ENCODE peak calls at places on chromosomes 13 and 19, in four cellular contexts. I is activated T-cell treated with anti-CD3 and anti-CD28 coated beads, Interleukin-2, amount 50 U/mL, for 72 hours; G is left lobe of liver; U is right cardiac atrium. W is an unnamed sample.

GRCh38 chr13:49627831-49628652 is at the start of gene ARL11:
- ATAC-seq in U (peak), G (no peak), I (peak), W (peak)

GRCh38 chr19:39659791-39660190 is 4.1 kb downstream of the LGALS16 start:
- ATAC-seq in U (no peak), I (no peak), G (no peak), W (no peak)

GRCh38 chr13:46654956-46655726 is 102.2 kb downstream of the LRCH1 start:
- ATAC-seq in U (peak), I (no peak), G (no peak), W (no peak)

GRCh38 chr13:51801631-51802099 is 2.3 kb downstream of the DHRS12 start:
- ATAC-seq in I (no peak), G (peak), U (peak), W (peak)

GRCh38 chr13:110068176-110068473 is 238.8 kb downstream of the COL4A1 start:
- ATAC-seq in I (no peak), U (peak), G (no peak), W (no peak)

GRCh38 chr19:15297416-15298224 is 34.7 kb downstream of the BRD4 start:
- ATAC-seq in G (peak), I (peak), U (no peak), W (peak)

GRCh38 chr19:49570997-49571676 is 9.2 kb downstream of the NOSIP start:
- ATAC-seq in U (peak), G (peak), I (no peak), W (peak)

GRCh38 chr13:41402695-41403511 is 54.4 kb upstream of the RGCC start:
- ATAC-seq in I (peak), U (no peak), G (peak), W (peak)

GRCh38 chr13:41492432-41493267 is 35.3 kb downstream of the RGCC start:
- ATAC-seq in I (peak), G (no peak), U (no peak), W (peak)

GRCh38 chr19:13128583-13128982 is 10.5 kb downstream of the NACC1 start:
- ATAC-seq in I (no peak), U (no peak), G (peak), W (peak)

GRCh38 chr19:12784871-12785430 is 6.3 kb upstream of the JUNB start:
- ATAC-seq in G (no peak), U (no peak), I (peak), W (no peak)

GRCh38 chr13:30325668-30326067 is 18.3 kb upstream of the KATNAL1 start:
- ATAC-seq in U (no peak), I (no peak), G (no peak), W (no peak)

GRCh38 chr13:26017196-26017921 is 34.5 kb downstream of the SHISA2 start:
- ATAC-seq in G (no peak), I (peak), U (peak), W (peak)